ENCODE peak calls at places on chromosome 12, in four cellular contexts. D is fibroblast of lung, E is GM13977, G is AG04449. O is an unnamed sample.

GRCh38 chr12:67740706-67741105 is 92.2 kb downstream of the DYRK2 start:
- DNase-seq in D (no peak), E (no peak), G (no peak), O (no peak)

GRCh38 chr12:89693639-89694202 is 14.9 kb downstream of the ATP2B1 start:
- DNase-seq in D (no peak), E (no peak), G (no peak), O (no peak)

GRCh38 chr12:123085730-123086487 is 65.0 kb downstream of the PITPNM2 start:
- DNase-seq in D (no peak), E (no peak), G (no peak), O (peak; percentile 54)

GRCh38 chr12:132165584-132165983 is 21.3 kb downstream of the NOC4L start:
- DNase-seq in D (no peak), E (no peak), G (no peak), O (no peak)

GRCh38 chr12:95997911-95998510 is 1.9 kb upstream of the HAL start:
- DNase-seq in D (no peak), E (no peak), G (no peak), O (no peak)

GRCh38 chr12:39003541-39004160 is 98.3 kb upstream of the CPNE8 start:
- DNase-seq in D (no peak), E (no peak), G (no peak), O (no peak)

GRCh38 chr12:94147991-94148840 is at the start of gene PLXNC1:
- DNase-seq in D (peak; percentile 44), E (peak; percentile 92), G (no peak), O (peak; percentile 79)

GRCh38 chr12:116128779-116129178 is 148.7 kb downstream of the MED13L start:
- DNase-seq in D (no peak), E (no peak), G (no peak), O (no peak)

GRCh38 chr12:88946377-88946997 is 366.2 kb upstream of the KITLG start:
- DNase-seq in D (peak; percentile 85), E (no peak), G (peak; percentile 56), O (no peak)

GRCh38 chr12:130017571-130018449 is 114.0 kb upstream of the TMEM132D start:
- DNase-seq in D (no peak), E (no peak), G (no peak), O (no peak)

GRCh38 chr12:115135800-115136211 is 451.8 kb upstream of the TBX3 start:
- DNase-seq in D (peak; percentile 70), E (no peak), G (peak; percentile 29), O (no peak)

DNA sequence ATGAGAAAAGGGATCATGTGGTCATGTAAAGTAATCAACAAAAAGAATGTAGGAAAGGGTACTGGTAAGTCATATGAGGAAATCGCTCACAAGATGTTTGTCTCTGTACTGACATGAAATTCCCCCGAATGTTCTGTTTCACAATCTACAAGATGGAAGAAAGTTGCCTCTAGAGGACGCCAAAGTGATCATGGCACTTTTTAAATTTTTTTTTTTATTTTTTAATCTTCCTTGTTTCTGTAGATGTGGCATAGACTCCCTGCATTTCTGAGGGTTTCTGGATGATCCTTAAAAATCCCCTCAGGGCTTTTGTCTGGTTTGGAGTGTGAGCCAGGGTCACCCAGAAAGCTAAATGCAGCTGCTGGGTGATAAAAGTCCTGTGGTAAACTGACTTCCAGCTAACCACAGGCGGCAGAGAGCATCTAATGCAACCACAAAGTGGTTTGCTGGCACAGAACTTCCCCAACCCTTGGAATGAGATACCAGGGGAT is 393.6 kb downstream of the CCDC91 start:
- DNase-seq in D (peak; percentile 19), E (no peak), G (peak; percentile 77), O (no peak)
- TF ChIP-seq CTCF in D (peak; percentile 24), E (no peak), G (peak; percentile 8), O (peak; percentile 15)

DNA sequence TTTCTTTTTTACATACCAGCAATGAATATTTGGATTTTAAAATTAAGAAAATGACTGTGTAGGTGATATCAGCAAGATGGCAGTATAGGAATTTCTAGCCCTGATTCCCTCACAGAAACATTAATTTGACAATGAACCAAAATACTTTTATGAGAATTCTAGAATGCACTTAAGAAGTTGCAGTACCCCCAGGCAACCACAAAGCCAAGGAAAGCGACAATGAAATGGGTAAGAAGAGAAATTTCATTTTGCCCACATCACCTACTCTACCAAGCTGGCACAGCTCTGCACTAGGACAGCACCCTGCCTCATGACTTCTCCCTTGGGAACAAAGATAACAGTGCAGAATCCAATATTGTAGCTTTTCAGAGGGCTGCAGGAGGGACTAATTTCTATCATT is 6.6 kb downstream of the OR9K2 start:
- DNase-seq in D (no peak), E (no peak), G (no peak), O (no peak)
- TF ChIP-seq CTCF in D (no peak), E (no peak), G (no peak), O (no peak)

GRCh38 chr12:113571713-113572112 is 100.0 kb upstream of the LHX5 start:
- DNase-seq in D (no peak), E (no peak), G (no peak), O (no peak)
- TF ChIP-seq CTCF in D (no peak), E (no peak), G (no peak), O (no peak)

GRCh38 chr12:8947737-8948136 is 1.7 kb downstream of the M6PR start:
- DNase-seq in D (no peak), E (no peak), G (no peak), O (no peak)

GRCh38 chr12:8950287-8950574 is 786 bp upstream of the M6PR start:
- DNase-seq in D (no peak), E (no peak), G (no peak), O (no peak)

GRCh38 chr12:8950702-8951478 is 1.4 kb upstream of the M6PR start:
- DNase-seq in D (no peak), E (peak; percentile 23), G (no peak), O (no peak)

GRCh38 chr12:8948711-8949524 is 527 bp downstream of the M6PR start:
- DNase-seq in D (peak; percentile 26), E (no peak), G (no peak), O (peak; percentile 29)

DNA sequence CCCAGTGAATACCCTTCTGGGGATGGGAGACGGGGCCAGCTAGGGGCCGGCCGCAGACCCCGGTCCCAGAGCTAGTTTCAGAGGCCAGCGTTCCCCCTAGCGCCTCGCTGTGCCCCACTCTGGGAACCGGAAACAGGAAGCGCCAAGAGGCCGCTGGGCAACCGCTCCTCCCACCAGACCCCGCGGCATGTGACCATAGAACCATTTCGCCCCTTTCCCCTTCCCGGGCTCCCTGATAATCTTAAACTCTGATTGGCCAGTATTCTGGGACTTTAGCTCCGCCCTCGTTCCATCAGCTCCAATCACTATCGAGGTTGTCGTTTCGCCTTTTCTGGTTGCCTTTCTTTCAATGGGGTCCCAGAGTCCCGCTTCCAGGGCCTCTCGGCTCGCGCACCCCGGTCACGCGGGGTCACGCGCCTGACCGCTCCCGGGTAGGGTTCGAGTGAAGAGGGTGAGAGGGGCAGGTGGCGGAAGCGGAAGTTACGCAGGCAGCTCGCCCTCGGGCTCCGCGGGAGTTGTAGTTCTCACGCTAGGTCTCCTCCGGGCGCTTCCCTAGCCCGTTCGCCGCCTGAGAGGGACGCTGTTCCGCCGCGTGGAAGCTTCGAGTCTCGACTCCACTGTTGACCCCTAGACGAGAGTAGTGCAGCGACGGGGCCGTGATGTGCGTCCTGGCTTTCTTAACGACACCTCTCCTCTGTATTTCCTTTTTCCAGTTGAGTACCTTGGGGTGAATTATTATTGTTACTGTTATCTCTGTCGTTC is at the start of gene M6PR:
- DNase-seq in D (peak; percentile 95), E (peak; percentile 90), G (peak; percentile 62), O (peak; percentile 97)
- TF ChIP-seq CTCF in D (peak; percentile 61), E (peak; percentile 85), G (peak; percentile 75), O (peak; percentile 43)

DNA sequence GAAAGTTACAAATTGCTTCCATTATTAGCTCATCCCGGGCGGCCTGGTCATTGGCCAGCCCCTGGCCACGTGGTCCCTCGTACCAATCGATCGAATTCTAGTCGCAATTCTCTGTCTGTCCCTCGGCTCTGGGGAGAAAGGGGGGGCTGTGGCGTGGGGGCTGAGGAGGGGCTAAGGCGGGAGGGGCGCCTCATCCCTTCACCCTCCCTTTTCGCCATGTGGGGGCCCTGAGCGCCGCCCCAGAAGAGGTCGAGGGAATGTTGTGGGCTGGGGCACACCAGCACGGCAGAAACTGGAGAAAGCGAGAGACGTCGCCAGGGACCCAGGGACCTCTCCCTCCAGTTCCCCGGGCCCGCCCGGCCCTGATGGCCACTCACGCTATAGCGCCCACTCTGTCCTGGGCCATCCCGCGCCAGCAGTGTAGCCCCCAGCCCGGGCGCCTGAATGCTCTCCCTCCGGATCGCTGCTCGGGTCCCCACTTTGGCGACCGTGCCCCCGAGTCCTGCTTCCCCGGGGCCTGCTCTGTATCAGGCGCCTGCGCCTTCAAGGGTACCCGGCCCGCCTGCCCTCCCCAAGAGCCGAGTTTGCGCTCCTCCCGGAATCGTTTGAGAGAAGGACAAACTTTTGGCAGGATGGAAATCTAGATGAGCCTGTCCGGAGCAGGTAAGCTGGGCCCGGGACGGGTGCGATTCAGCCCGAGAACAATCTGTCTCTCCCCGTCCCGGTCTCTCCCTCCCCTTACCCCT is 62.7 kb downstream of the SMUG1 start:
- DNase-seq in D (no peak), E (no peak), G (no peak), O (peak; percentile 14)
- TF ChIP-seq CTCF in D (no peak), E (no peak), G (no peak), O (no peak)

GRCh38 chr12:120766569-120766965 is 40.9 kb downstream of the ACADS start:
- DNase-seq in D (no peak), E (no peak), G (no peak), O (no peak)

GRCh38 chr12:120763250-120763649 is 37.6 kb downstream of the ACADS start:
- DNase-seq in D (no peak), E (no peak), G (no peak), O (no peak)

GRCh38 chr12:120771097-120771496 is 45.5 kb downstream of the ACADS start:
- DNase-seq in D (no peak), E (no peak), G (no peak), O (no peak)

GRCh38 chr12:120764766-120765165 is 39.1 kb downstream of the ACADS start:
- DNase-seq in D (no peak), E (no peak), G (no peak), O (no peak)

GRCh38 chr12:120767071-120768024 is 41.7 kb downstream of the ACADS start:
- DNase-seq in D (no peak), E (peak; percentile 23), G (no peak), O (no peak)
- TF ChIP-seq CTCF in D (no peak), E (no peak), G (no peak), O (no peak)

GRCh38 chr12:56636118-56636674 is 6.1 kb upstream of the BAZ2A start:
- DNase-seq in D (peak; percentile 88), E (peak; percentile 87), G (no peak), O (peak; percentile 95)

GRCh38 chr12:56634837-56635538 is 4.9 kb upstream of the BAZ2A start:
- DNase-seq in D (peak; percentile 83), E (peak; percentile 85), G (no peak), O (peak; percentile 73)

GRCh38 chr12:56635539-56636117 is 5.5 kb upstream of the BAZ2A start:
- DNase-seq in D (no peak), E (peak; percentile 40), G (no peak), O (peak; percentile 92)

GRCh38 chr12:56637621-56638020 is 7.5 kb upstream of the BAZ2A start:
- DNase-seq in D (no peak), E (no peak), G (no peak), O (no peak)

GRCh38 chr12:56636675-56637540 is 6.8 kb upstream of the BAZ2A start:
- DNase-seq in D (peak; percentile 100), E (peak; percentile 94), G (peak; percentile 99), O (peak; percentile 99)
- TF ChIP-seq CTCF in D (peak; percentile 82), E (peak; percentile 81), G (peak; percentile 90), O (peak; percentile 66)

O was measured in activated CD8-positive, alpha-beta T cell treated with anti-CD3 and anti-CD28 coated beads for 36 hours.